ENCODE peak calls at places on chromosomes 16 and 17, in four cellular contexts. O is OCI-LY7; U is head of caudate nucleus; F is activated naive CD4-positive, alpha-beta T cell treated with anti-CD3 and anti-CD28 coated beads, Interleukin-2, amount 10 ng/mL, durations not matched to agents 7 days and 5 days. H is an unnamed sample.

GRCh38 chr16:51710186-51710585 is 559.1 kb upstream of the SALL1 start:
- DNase-seq in O (no peak), U (no peak), F (no peak), H (no peak)

GRCh38 chr16:85491798-85492616 is 121.1 kb upstream of the GSE1 start:
- DNase-seq in O (no peak), U (peak), F (peak), H (no peak)

GRCh38 chr17:65594585-65594940 is 33.1 kb upstream of the AXIN2 start:
- DNase-seq in O (no peak), U (no peak), F (no peak), H (no peak)

GRCh38 chr16:73202176-73202729 is 154.3 kb upstream of the ZFHX3 start:
- DNase-seq in O (no peak), U (no peak), F (no peak), H (no peak)

GRCh38 chr16:87724490-87725291 is 41.1 kb downstream of the KLHDC4 start:
- DNase-seq in O (peak), U (no peak), F (no peak), H (no peak)

GRCh38 chr17:3529817-3530741 is 27.5 kb downstream of the TRPV3 start:
- DNase-seq in O (no peak), U (peak), F (no peak), H (no peak)

GRCh38 chr16:80540516-80541305 is at the start of gene DYNLRB2:
- DNase-seq in O (peak), U (peak), F (peak), H (no peak)

GRCh38 chr17:49980703-49981197 is 11.8 kb downstream of the DLX4 start:
- DNase-seq in O (no peak), U (no peak), F (no peak), H (no peak)

GRCh38 chr16:51184702-51185433 is 33.8 kb upstream of the SALL1 start:
- DNase-seq in O (peak), U (no peak), F (no peak), H (no peak)

GRCh38 chr17:38719943-38720641 is 10.0 kb upstream of the CISD3 start:
- DNase-seq in O (no peak), U (no peak), F (no peak), H (no peak)

GRCh38 chr17:47210105-47210504 is 957 bp downstream of the MYL4 start:
- DNase-seq in O (no peak), U (no peak), F (no peak), H (no peak)

GRCh38 chr16:65445313-65446260 is 323.7 kb upstream of the CDH11 start:
- DNase-seq in O (no peak), U (no peak), F (no peak), H (no peak)

GRCh38 chr16:12262454-12263180 is 286.1 kb downstream of the SNX29 start:
- DNase-seq in O (no peak), U (no peak), F (no peak), H (no peak)

GRCh38 chr17:1813088-1813487 is 16.6 kb downstream of the SMYD4 start:
- DNase-seq in O (no peak), U (no peak), F (no peak), H (no peak)

GRCh38 chr17:27207073-27207511 is 86.8 kb upstream of the WSB1 start:
- DNase-seq in O (no peak), U (no peak), F (no peak), H (no peak)

GRCh38 chr17:81802856-81803643 is 900 bp upstream of the GCGR start:
- DNase-seq in O (no peak), U (no peak), F (no peak), H (no peak)

GRCh38 chr17:50527155-50527762 is 5.3 kb upstream of the EPN3 start:
- DNase-seq in O (no peak), U (no peak), F (no peak), H (no peak)

GRCh38 chr17:60422162-60422665 is at the start of gene CHCT1:
- DNase-seq in O (no peak), U (no peak), F (no peak), H (no peak)

GRCh38 chr17:10077561-10078299 is 120.7 kb downstream of the GAS7 start:
- DNase-seq in O (no peak), U (no peak), F (no peak), H (no peak)

GRCh38 chr17:14211778-14212177 is 24.9 kb downstream of the CDRT15 start:
- DNase-seq in O (no peak), U (no peak), F (peak), H (no peak)

GRCh38 chr17:73293031-73293430 is 18.8 kb downstream of the CDC42EP4 start:
- DNase-seq in O (no peak), U (no peak), F (no peak), H (no peak)

GRCh38 chr17:66716236-66717026 is 118.5 kb upstream of the CACNG5 start:
- DNase-seq in O (no peak), U (peak), F (no peak), H (no peak)

GRCh38 chr17:64459284-64459747 is 10.4 kb downstream of the MILR1 start:
- DNase-seq in O (no peak), U (no peak), F (no peak), H (no peak)

GRCh38 chr16:23509763-23510153 is 536 bp downstream of the GGA2 start:
- DNase-seq in O (peak), U (peak), F (peak), H (no peak)

GRCh38 chr17:39581071-39581831 is 26.5 kb downstream of the NEUROD2 start:
- DNase-seq in O (no peak), U (no peak), F (no peak), H (no peak)

GRCh38 chr17:8152112-8152775 is at the start of gene PER1:
- DNase-seq in O (peak), U (peak), F (peak), H (peak)

GRCh38 chr16:5024632-5025031 is 9.1 kb downstream of the NAGPA start:
- DNase-seq in O (peak), U (no peak), F (no peak), H (no peak)

GRCh38 chr16:26071383-26071782 is 379.6 kb downstream of the HS3ST4 start:
- DNase-seq in O (no peak), U (no peak), F (no peak), H (no peak)

GRCh38 chr17:18981642-18982424 is 22.7 kb downstream of the FAM83G start:
- DNase-seq in O (no peak), U (no peak), F (no peak), H (no peak)

GRCh38 chr16:72689851-72690250 is 358.1 kb downstream of the ZFHX3 start:
- DNase-seq in O (no peak), U (no peak), F (no peak), H (no peak)

GRCh38 chr17:31882571-31882970 is 18.9 kb downstream of the UTP6 start:
- DNase-seq in O (peak), U (no peak), F (no peak), H (no peak)

GRCh38 chr16:56532714-56533113 is 12.9 kb upstream of the BBS2 start:
- DNase-seq in O (no peak), U (no peak), F (no peak), H (no peak)

GRCh38 chr16:707062-707538 is 1.5 kb upstream of the FBXL16 start:
- DNase-seq in O (no peak), U (no peak), F (no peak), H (no peak)

GRCh38 chr16:9092282-9092962 is 978 bp downstream of the HAPSTR1 start:
- DNase-seq in O (peak), U (peak), F (peak), H (no peak)

GRCh38 chr17:27627514-27627913 is 3.5 kb upstream of the LGALS9 start:
- DNase-seq in O (no peak), U (no peak), F (no peak), H (no peak)

GRCh38 chr17:34300652-34301390 is 15.3 kb downstream of the CCL11 start:
- DNase-seq in O (no peak), U (no peak), F (no peak), H (no peak)

GRCh38 chr16:15864939-15865338 is 8.1 kb upstream of the MYH11 start:
- DNase-seq in O (no peak), U (no peak), F (no peak), H (no peak)